ENCODE peak calls at places on chromosome 7, in seven cellular contexts. I, X, S, J, H, Z and W are unnamed samples.

GRCh38 chr7:431041-431440 is 88.6 kb downstream of the PDGFA start:
- ATAC-seq in S (no peak), Z (no peak), H (no peak), J (no peak), I (no peak), X (no peak), W (no peak)

GRCh38 chr7:140534743-140535142 is 55.4 kb upstream of the MKRN1 start:
- ATAC-seq in H (peak; percentile 67), Z (peak; percentile 95), X (peak; percentile 54), J (no peak), S (no peak), I (peak; percentile 48), W (no peak)

GRCh38 chr7:148912758-148913541 is 28.9 kb upstream of the EZH2 start:
- ATAC-seq in J (no peak), I (no peak), S (no peak), H (no peak), X (no peak), Z (no peak), W (no peak)

GRCh38 chr7:51314041-51314440 is 2.6 kb downstream of the COBL start:
- ATAC-seq in H (no peak), J (no peak), X (no peak), S (no peak), I (no peak), Z (no peak), W (no peak)

GRCh38 chr7:93910076-93910994 is 4.0 kb downstream of the GNGT1 start:
- ATAC-seq in I (peak; percentile 71), X (peak; percentile 83), H (peak; percentile 71), J (no peak), Z (peak; percentile 94), S (no peak), W (no peak)

GRCh38 chr7:122622682-122623081 is 76.2 kb downstream of the RNF133 start:
- ATAC-seq in I (no peak), H (no peak), X (no peak), J (no peak), S (no peak), Z (no peak), W (no peak)

GRCh38 chr7:31633894-31634494 is 53.0 kb upstream of the PPP1R17 start:
- ATAC-seq in I (peak; percentile 80), S (peak; percentile 99), H (peak; percentile 79), X (no peak), Z (peak; percentile 69), J (peak; percentile 83), W (peak; percentile 66)

GRCh38 chr7:88759956-88760515 is 536 bp downstream of the ZNF804B start:
- ATAC-seq in I (no peak), X (peak; percentile 22), J (no peak), S (no peak), H (no peak), Z (peak; percentile 15), W (no peak)

GRCh38 chr7:7321681-7322080 is 139.3 kb downstream of the C1GALT1 start:
- ATAC-seq in I (no peak), H (no peak), Z (no peak), S (peak; percentile 97), J (no peak), X (no peak), W (peak; percentile 94)

GRCh38 chr7:93719546-93719945 is 145.0 kb upstream of the CALCR start:
- ATAC-seq in X (no peak), I (no peak), J (no peak), Z (no peak), S (no peak), H (no peak), W (no peak)

GRCh38 chr7:128067983-128068382 is 36.7 kb upstream of the LRRC4 start:
- ATAC-seq in Z (no peak), J (no peak), H (no peak), I (no peak), X (no peak), S (no peak), W (no peak)

GRCh38 chr7:120920588-120920987 is 30.0 kb upstream of the ING3 start:
- ATAC-seq in H (no peak), X (no peak), I (no peak), J (no peak), S (no peak), Z (no peak), W (no peak)

GRCh38 chr7:148712610-148713330 is 14.1 kb downstream of the CUL1 start:
- ATAC-seq in J (no peak), S (no peak), I (peak; percentile 49), Z (no peak), X (no peak), H (peak; percentile 53), W (peak; percentile 62)

GRCh38 chr7:139183878-139184338 is 47.1 kb upstream of the UBN2 start:
- ATAC-seq in I (no peak), X (no peak), Z (no peak), J (no peak), S (no peak), H (no peak), W (no peak)

GRCh38 chr7:2283074-2283473 is 31.2 kb downstream of the SNX8 start:
- ATAC-seq in J (no peak), X (no peak), I (no peak), Z (no peak), S (no peak), H (no peak), W (peak; percentile 17)

GRCh38 chr7:99499356-99499712 is 747 bp downstream of the ZNF394 start:
- ATAC-seq in X (no peak), H (peak; percentile 14), S (peak; percentile 67), J (peak; percentile 1), Z (no peak), I (peak; percentile 14), W (peak; percentile 61)

GRCh38 chr7:151590071-151590800 is 70.5 kb upstream of the RHEB start:
- ATAC-seq in H (no peak), I (no peak), X (no peak), J (no peak), S (peak; percentile 31), Z (no peak), W (no peak)

GRCh38 chr7:17580141-17580540 is 281.7 kb downstream of the AHR start:
- ATAC-seq in H (no peak), S (no peak), J (no peak), I (no peak), X (no peak), Z (no peak), W (no peak)

GRCh38 chr7:25823571-25823970 is 328.4 kb upstream of the NFE2L3 start:
- ATAC-seq in J (no peak), S (no peak), I (no peak), X (no peak), Z (no peak), H (no peak), W (no peak)

GRCh38 chr7:157495594-157495993 is 158.8 kb downstream of the DNAJB6 start:
- ATAC-seq in Z (no peak), S (no peak), I (no peak), H (no peak), X (no peak), J (no peak), W (no peak)

GRCh38 chr7:128257458-128257857 is 16.4 kb downstream of the LEP start:
- ATAC-seq in S (no peak), I (no peak), J (no peak), H (no peak), X (no peak), Z (peak; percentile 30), W (no peak)

GRCh38 chr7:55409474-55410225 is 44.5 kb downstream of the LANCL2 start:
- ATAC-seq in X (no peak), S (peak; percentile 70), Z (no peak), J (peak; percentile 57), I (no peak), H (no peak), W (no peak)

GRCh38 chr7:32293833-32294232 is 196.3 kb downstream of the LSM5 start:
- ATAC-seq in S (no peak), X (no peak), J (no peak), I (no peak), Z (no peak), H (no peak), W (no peak)

GRCh38 chr7:25995893-25996529 is 156.0 kb upstream of the NFE2L3 start:
- ATAC-seq in X (no peak), S (no peak), J (peak; percentile 68), H (no peak), Z (no peak), I (no peak), W (no peak)

GRCh38 chr7:2838873-2839578 is 5.1 kb downstream of the GNA12 start:
- ATAC-seq in X (no peak), I (no peak), J (no peak), H (no peak), S (peak; percentile 51), Z (no peak), W (peak; percentile 51)

GRCh38 chr7:13414661-13415105 is 574.8 kb downstream of the ETV1 start:
- ATAC-seq in H (peak; percentile 50), Z (no peak), I (peak; percentile 95), S (no peak), J (no peak), X (no peak), W (no peak)

GRCh38 chr7:5443678-5444077 is 20.0 kb upstream of the TNRC18 start:
- ATAC-seq in I (no peak), X (no peak), Z (no peak), H (no peak), S (no peak), J (no peak), W (no peak)

GRCh38 chr7:142469653-142470335 is 211.9 kb upstream of the PRSS58 start:
- ATAC-seq in S (no peak), H (no peak), Z (no peak), I (no peak), X (peak; percentile 19), J (no peak), W (no peak)

GRCh38 chr7:2734761-2735571 is 47.0 kb downstream of the AMZ1 start:
- ATAC-seq in X (peak; percentile 31), Z (peak; percentile 63), J (no peak), H (peak; percentile 51), I (peak; percentile 65), S (peak; percentile 52), W (no peak)

GRCh38 chr7:47481656-47482012 is 100.3 kb downstream of the TNS3 start:
- ATAC-seq in J (no peak), H (no peak), I (no peak), Z (no peak), X (no peak), S (no peak), W (no peak)

GRCh38 chr7:29202651-29203069 is 8.1 kb downstream of the CHN2 start:
- ATAC-seq in Z (peak; percentile 58), X (peak; percentile 57), J (no peak), S (peak; percentile 92), I (peak; percentile 53), H (peak; percentile 55), W (no peak)

GRCh38 chr7:42924223-42924877 is 7.6 kb downstream of the PSMA2 start:
- ATAC-seq in S (no peak), J (no peak), X (no peak), Z (no peak), I (no peak), H (no peak), W (no peak)

GRCh38 chr7:156661637-156662036 is 21.1 kb downstream of the RNF32 start:
- ATAC-seq in S (no peak), I (no peak), J (no peak), H (no peak), X (no peak), Z (no peak), W (no peak)

GRCh38 chr7:129561677-129562424 is 49.7 kb upstream of the NRF1 start:
- ATAC-seq in X (no peak), S (no peak), J (no peak), H (no peak), I (no peak), Z (no peak), W (no peak)

GRCh38 chr7:112133328-112133727 is 72.9 kb downstream of the DOCK4 start:
- ATAC-seq in Z (no peak), I (no peak), J (no peak), S (no peak), H (no peak), X (no peak), W (no peak)

GRCh38 chr7:140439359-140439758 is 35.5 kb downstream of the RAB19 start:
- ATAC-seq in X (no peak), H (no peak), S (peak; percentile 79), J (no peak), Z (no peak), I (no peak), W (no peak)

GRCh38 chr7:122803851-122804250 is 82.4 kb downstream of the CADPS2 start:
- ATAC-seq in S (no peak), X (no peak), H (no peak), Z (no peak), J (no peak), I (no peak), W (no peak)

GRCh38 chr7:158277219-158278141 is 310.1 kb downstream of the PTPRN2 start:
- ATAC-seq in S (no peak), X (no peak), I (no peak), Z (peak; percentile 28), J (no peak), H (no peak), W (no peak)